ENCODE peak calls at places on chromosome 1, in four cellular contexts. C is activated naive CD4-positive, alpha-beta T cell treated with Interleukin-2 at 50 U/mL for 16 hours; I is activated T-helper 1 cell treated with anti-CD3 and anti-CD28 coated beads, Interleukin-12 subunit alpha, Interleukin-12 subunit beta, Interleukin-2, Interleukin-4 antibody, amounts not matched to agents 30 ng/mL and 10 ng/mL and 1 ng/mL, durations not matched to agents 14 hours and 24 hours and 36 hours; W is Calu3. Y is an unnamed sample.

GRCh38 chr1:80657048-80657653 is 1143.6 kb upstream of the ADGRL2 start:
- DNase-seq in W (no peak), I (no peak), C (no peak), Y (no peak)

GRCh38 chr1:6211731-6212130 is 5.8 kb downstream of the RNF207 start:
- DNase-seq in W (no peak), I (no peak), C (no peak), Y (no peak)

GRCh38 chr1:23865543-23865930 is 2.6 kb downstream of the FUCA1 start:
- DNase-seq in W (peak), I (no peak), C (no peak), Y (peak)

GRCh38 chr1:213162338-213162737 is 111.3 kb downstream of the RPS6KC1 start:
- DNase-seq in W (no peak), I (no peak), C (no peak), Y (no peak)

GRCh38 chr1:111139234-111139955 is 498 bp downstream of the DRAM2 start:
- DNase-seq in C (no peak), I (peak), W (peak), Y (peak)

GRCh38 chr1:160522622-160523345 is at the start of gene SLAMF6:
- DNase-seq in C (peak), W (peak), I (peak), Y (no peak)

GRCh38 chr1:164648211-164649080 is 89.5 kb downstream of the PBX1 start:
- DNase-seq in I (no peak), W (no peak), C (no peak), Y (no peak)

GRCh38 chr1:206949208-206949607 is 2.9 kb upstream of the PIGR start:
- DNase-seq in I (no peak), C (no peak), W (no peak), Y (no peak)

GRCh38 chr1:156433602-156434001 is 64.6 kb downstream of the RHBG start:
- DNase-seq in W (no peak), I (no peak), C (no peak), Y (no peak)

Y was measured in mammary epithelial cell.